ENCODE peak calls at places on chromosome 3, in six cellular contexts. C is omental fat pad, O is coronary artery, F is cardiac muscle cell, I is OCI-LY7, M is cardiac fibroblast. W is an unnamed sample.

GRCh38 chr3:108218811-108219210 is 3.4 kb downstream of the IFT57 start:
- DNase-seq in F (peak), I (no peak), M (peak), O (no peak), C (no peak), W (no peak)

GRCh38 chr3:13265507-13265906 is 154.6 kb downstream of the NUP210 start:
- DNase-seq in M (no peak), O (no peak), F (no peak), I (no peak), C (no peak), W (no peak)

GRCh38 chr3:64059484-64059883 is 36.2 kb upstream of the PSMD6 start:
- DNase-seq in C (no peak), M (no peak), O (no peak), F (no peak), I (no peak), W (no peak)

GRCh38 chr3:112519424-112520001 is 20.2 kb upstream of the BTLA start:
- DNase-seq in C (no peak), I (peak), O (no peak), F (peak), M (peak), W (peak)

GRCh38 chr3:89876116-89876515 is 768.7 kb downstream of the EPHA3 start:
- DNase-seq in I (no peak), C (no peak), O (no peak), M (no peak), F (no peak), W (no peak)

GRCh38 chr3:40207796-40208195 is 101.7 kb upstream of the EIF1B start:
- DNase-seq in I (no peak), F (peak), C (no peak), O (no peak), M (peak), W (no peak)

GRCh38 chr3:172373912-172374311 is 74.3 kb downstream of the GHSR start:
- DNase-seq in O (no peak), F (no peak), I (no peak), C (no peak), M (no peak), W (no peak)

GRCh38 chr3:60755094-60755493 is 496.2 kb downstream of the FHIT start:
- DNase-seq in M (no peak), F (no peak), C (no peak), I (no peak), O (no peak), W (no peak)

GRCh38 chr3:126537116-126537729 is 13.3 kb downstream of the CHST13 start:
- DNase-seq in F (no peak), M (no peak), C (peak), I (no peak), O (no peak), W (no peak)

GRCh38 chr3:177752841-177753240 is 555.6 kb upstream of the TBL1XR1 start:
- DNase-seq in C (no peak), M (no peak), O (no peak), I (no peak), F (no peak), W (no peak)

GRCh38 chr3:140914384-140914945 is 27.2 kb upstream of the SLC25A36 start:
- DNase-seq in I (no peak), C (no peak), O (no peak), M (no peak), F (no peak), W (no peak)

GRCh38 chr3:65569845-65570405 is 468.8 kb downstream of the MAGI1 start:
- DNase-seq in I (no peak), F (no peak), O (no peak), M (no peak), C (no peak), W (no peak)
- TF ChIP-seq CTCF in I (no peak), F (peak), O (no peak), M (peak), C (no peak), W (no peak)

DNA sequence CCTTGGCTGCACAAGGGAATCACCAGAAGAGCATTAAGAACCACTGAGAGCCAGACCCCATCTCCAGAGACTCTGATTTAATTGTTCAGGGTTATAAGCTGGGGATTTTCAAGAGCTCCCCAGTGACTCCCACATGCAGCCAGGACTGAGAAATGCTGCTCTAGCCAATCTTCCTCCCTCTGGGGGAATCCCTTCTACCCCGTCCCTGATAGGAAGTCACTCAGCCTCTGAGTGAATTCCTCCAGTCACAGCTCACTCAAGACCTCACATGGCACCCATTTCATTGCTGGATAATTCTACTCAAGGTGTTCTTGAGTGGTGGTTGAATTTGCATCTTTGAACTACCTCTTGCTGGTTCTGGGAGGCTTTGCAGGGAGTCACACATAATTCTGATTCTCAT is 10.7 kb downstream of the CCR3 start:
- DNase-seq in O (no peak), F (no peak), I (no peak), C (no peak), M (no peak), W (no peak)
- TF ChIP-seq CTCF in O (no peak), F (no peak), I (no peak), C (no peak), M (no peak), W (no peak)

GRCh38 chr3:3605181-3605580 is 194.1 kb upstream of the LRRN1 start:
- DNase-seq in I (no peak), C (no peak), M (no peak), F (no peak), O (no peak), W (no peak)

GRCh38 chr3:3600665-3601340 is 198.4 kb upstream of the LRRN1 start:
- DNase-seq in F (no peak), I (no peak), O (no peak), M (no peak), C (no peak), W (no peak)

DNA sequence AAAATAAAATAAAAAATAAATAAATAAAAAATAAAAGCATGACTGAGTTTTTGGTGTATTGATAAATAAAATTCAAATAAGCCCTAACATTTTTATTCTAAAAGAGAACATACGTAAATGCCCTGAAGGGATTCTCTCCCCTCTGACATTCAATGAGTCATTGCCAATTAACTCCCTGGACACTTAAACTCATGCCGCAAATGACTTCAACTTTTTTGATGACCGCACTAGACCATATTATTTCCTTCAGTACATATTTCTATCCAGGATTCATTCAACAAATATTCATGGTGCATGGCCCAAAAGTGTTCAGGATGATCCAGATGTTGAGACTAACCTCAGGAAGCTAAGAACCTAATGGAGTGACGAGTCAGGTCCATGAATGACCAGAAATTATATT is 195.9 kb upstream of the LRRN1 start:
- DNase-seq in C (no peak), M (no peak), F (no peak), O (no peak), I (no peak), W (no peak)
- TF ChIP-seq CTCF in C (no peak), M (no peak), F (no peak), O (no peak), I (no peak), W (no peak)

GRCh38 chr3:114600571-114600970 is 306.7 kb downstream of the TIGIT start:
- DNase-seq in F (no peak), O (no peak), M (no peak), I (no peak), C (no peak), W (no peak)

GRCh38 chr3:114596147-114596546 is 302.3 kb downstream of the TIGIT start:
- DNase-seq in O (no peak), C (no peak), I (no peak), M (no peak), F (no peak), W (no peak)

GRCh38 chr3:114595521-114596028 is 301.7 kb downstream of the TIGIT start:
- DNase-seq in I (no peak), O (no peak), C (no peak), F (no peak), M (no peak), W (no peak)

GRCh38 chr3:114597012-114597411 is 303.2 kb downstream of the TIGIT start:
- DNase-seq in M (peak), C (no peak), I (no peak), O (no peak), F (peak), W (no peak)
- TF ChIP-seq CTCF in M (peak), C (no peak), I (peak), O (no peak), F (peak), W (no peak)

DNA sequence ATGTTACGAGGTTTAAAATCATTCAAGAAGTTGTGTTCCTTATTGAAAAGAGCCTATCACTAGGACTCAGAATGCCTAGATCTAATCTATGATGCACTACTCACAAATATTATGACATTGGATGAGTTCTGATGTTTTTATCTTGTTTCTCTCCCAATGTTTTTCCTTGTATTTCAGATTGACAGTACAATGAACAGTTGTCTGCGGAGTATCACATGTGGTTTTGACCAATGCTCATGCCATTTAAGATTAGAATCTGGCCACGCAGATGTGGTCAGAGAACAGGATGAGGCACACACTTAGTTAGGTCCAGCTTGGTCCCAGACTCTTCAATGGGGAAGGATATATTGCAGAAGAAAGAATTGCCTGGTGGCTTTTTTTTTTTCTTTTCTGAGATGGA is 25.6 kb upstream of the CCDC50 start:
- DNase-seq in O (no peak), I (no peak), F (peak), C (no peak), M (peak), W (no peak)
- TF ChIP-seq CTCF in O (no peak), I (no peak), F (no peak), C (no peak), M (no peak), W (no peak)

GRCh38 chr3:16332904-16333426 is 68.0 kb downstream of the OXNAD1 start:
- DNase-seq in O (no peak), I (no peak), F (peak), C (no peak), M (peak), W (no peak)
- TF ChIP-seq CTCF in O (no peak), I (no peak), F (no peak), C (no peak), M (no peak), W (no peak)

DNA sequence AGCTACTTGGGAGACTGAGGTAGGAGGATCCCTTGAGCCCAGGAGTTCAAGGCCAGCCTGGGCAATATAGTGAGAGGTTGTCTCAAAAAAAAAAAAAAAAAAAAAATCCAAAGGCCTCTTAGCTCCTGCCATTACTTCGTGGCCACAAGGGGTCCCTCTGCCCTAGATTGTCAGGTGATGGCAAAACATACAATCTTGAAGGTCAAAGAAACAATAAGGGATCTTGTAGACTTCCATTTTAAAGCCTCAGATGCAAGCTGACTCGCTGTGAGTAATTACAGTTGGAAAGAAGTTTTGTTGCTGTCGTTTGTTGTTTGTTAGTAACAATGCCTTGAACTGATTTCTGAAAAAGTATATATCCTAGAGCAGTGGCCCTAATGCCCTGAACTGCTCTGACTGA is 55.9 kb upstream of the PLCL2 start:
- DNase-seq in O (no peak), M (peak), I (peak), C (no peak), F (peak), W (no peak)
- TF ChIP-seq CTCF in O (no peak), M (peak), I (peak), C (no peak), F (peak), W (peak)